ENCODE peak calls at places on chromosomes 2 and 18, in nine cellular contexts. T is mesendoderm, H is sigmoid colon, N is H7, G is cardiac muscle cell, B is neural progenitor cell, C is tibial artery, V is K562, R is AG04450. D is an unnamed sample.

GRCh38 chr18:49161627-49162026 is 210.9 kb upstream of the SMAD7 start:
- DNase-seq in H (no peak), V (no peak), G (peak), C (no peak), R (peak), N (no peak), B (no peak), T (no peak), D (no peak)

GRCh38 chr2:164867779-164868397 is 26.3 kb upstream of the COBLL1 start:
- DNase-seq in T (no peak), N (no peak), C (no peak), H (no peak), R (no peak), B (no peak), G (no peak), V (no peak), D (no peak)

GRCh38 chr2:108220942-108221541 is 18.7 kb upstream of the SULT1C3 start:
- DNase-seq in T (no peak), G (no peak), C (peak), V (no peak), B (no peak), H (no peak), R (no peak), N (no peak), D (peak)

GRCh38 chr2:47274054-47274779 is 119.1 kb upstream of the STPG4 start:
- DNase-seq in C (no peak), V (no peak), G (peak), T (no peak), H (no peak), N (no peak), R (peak), B (no peak), D (no peak)

GRCh38 chr2:70399046-70399445 is 97.2 kb upstream of the FAM136A start:
- DNase-seq in V (no peak), T (no peak), N (no peak), H (no peak), C (no peak), B (no peak), R (no peak), G (no peak), D (no peak)

GRCh38 chr2:136034629-136035028 is 49.2 kb upstream of the DARS1 start:
- DNase-seq in C (no peak), V (no peak), R (no peak), G (no peak), H (no peak), T (no peak), N (no peak), B (no peak), D (no peak)

GRCh38 chr2:43100883-43101662 is 125.3 kb downstream of the ZFP36L2 start:
- DNase-seq in C (peak), H (peak), N (peak), T (no peak), B (peak), G (peak), V (no peak), R (no peak), D (peak)

GRCh38 chr2:118913131-118913804 is 28.7 kb upstream of the MARCO start:
- DNase-seq in C (no peak), T (no peak), V (no peak), G (no peak), H (no peak), R (no peak), B (no peak), N (no peak), D (no peak)

GRCh38 chr2:102317715-102318114 is 6.4 kb downstream of the IL1RL1 start:
- DNase-seq in N (no peak), G (no peak), C (no peak), B (peak), R (no peak), H (no peak), T (no peak), V (no peak), D (no peak)

GRCh38 chr18:12317664-12318333 is 9.8 kb downstream of the TUBB6 start:
- DNase-seq in N (no peak), R (no peak), G (peak), V (no peak), H (no peak), T (no peak), B (no peak), C (no peak), D (no peak)

GRCh38 chr2:120613742-120614481 is 121.8 kb upstream of the GLI2 start:
- DNase-seq in C (no peak), G (peak), V (no peak), R (peak), N (no peak), T (no peak), H (no peak), B (no peak), D (no peak)

GRCh38 chr2:3778841-3779505 is 75.6 kb downstream of the DCDC2C start:
- DNase-seq in R (no peak), H (no peak), T (no peak), N (no peak), V (no peak), B (no peak), C (no peak), G (no peak), D (no peak)

GRCh38 chr18:24427484-24427883 is 1.0 kb downstream of the IMPACT start:
- DNase-seq in H (no peak), G (peak), T (peak), N (peak), V (no peak), C (no peak), B (peak), R (no peak), D (no peak)
- H3K4me3 ChIP-seq in H (peak), G (peak), T (peak), N (peak), V (peak), C (peak), B (peak), R (peak), D (no peak)

GRCh38 chr2:152696476-152696875 is 20.8 kb downstream of the PRPF40A start:
- DNase-seq in B (no peak), R (no peak), H (no peak), C (no peak), G (no peak), T (no peak), V (no peak), N (no peak), D (no peak)

GRCh38 chr2:152693033-152693432 is 24.2 kb downstream of the PRPF40A start:
- DNase-seq in R (no peak), H (no peak), C (no peak), G (no peak), V (no peak), N (no peak), T (no peak), B (no peak), D (no peak)

GRCh38 chr2:152695763-152696162 is 21.5 kb downstream of the PRPF40A start:
- DNase-seq in R (no peak), N (no peak), C (no peak), B (no peak), V (no peak), T (no peak), H (no peak), G (no peak), D (no peak)

GRCh38 chr2:152694161-152694661 is 23.1 kb downstream of the PRPF40A start:
- DNase-seq in V (no peak), G (peak), T (peak), B (no peak), N (no peak), R (no peak), H (no peak), C (no peak), D (no peak)
- H3K4me3 ChIP-seq in V (no peak), G (no peak), T (no peak), B (no peak), N (no peak), R (peak), H (peak), C (peak), D (peak)

GRCh38 chr18:24726727-24727539 is 266.5 kb downstream of the HRH4 start:
- DNase-seq in N (peak), H (peak), B (peak), C (peak), R (peak), G (peak), V (peak), T (peak), D (peak)
- H3K4me3 ChIP-seq in N (no peak), H (peak), B (no peak), C (peak), R (no peak), G (no peak), V (no peak), T (no peak), D (peak)

GRCh38 chr18:6022089-6022444 is 126.7 kb upstream of the TMEM200C start:
- DNase-seq in H (no peak), G (peak), N (no peak), V (no peak), C (no peak), R (no peak), T (no peak), B (no peak), D (no peak)

GRCh38 chr18:6021341-6022088 is 126.2 kb upstream of the TMEM200C start:
- DNase-seq in C (no peak), N (no peak), H (no peak), R (no peak), G (no peak), V (no peak), T (no peak), B (no peak), D (no peak)

GRCh38 chr18:6022840-6023239 is 127.5 kb upstream of the TMEM200C start:
- DNase-seq in N (peak), T (peak), H (no peak), B (peak), V (no peak), R (no peak), C (no peak), G (peak), D (no peak)

DNA sequence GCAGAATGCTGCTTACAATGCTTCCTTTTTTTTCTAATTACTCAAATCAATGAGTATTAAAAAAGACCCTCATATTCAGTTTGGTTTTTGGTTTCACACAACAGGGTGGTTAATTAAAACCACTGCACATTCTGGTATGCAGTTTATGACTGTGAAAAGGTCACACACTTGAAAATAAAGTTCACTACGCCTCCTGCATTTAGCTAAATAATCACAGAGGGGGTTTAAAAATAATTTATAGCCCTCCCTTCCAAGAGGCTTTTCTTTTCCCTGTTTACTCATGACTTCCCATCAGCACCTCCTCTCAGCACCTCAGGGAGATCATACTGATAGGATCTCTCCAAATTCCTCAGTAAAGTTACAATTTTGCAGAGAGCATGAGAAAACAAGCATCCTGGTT is 129.4 kb upstream of the TMEM200C start:
- DNase-seq in R (no peak), H (no peak), V (no peak), T (no peak), G (no peak), N (no peak), B (no peak), C (no peak), D (no peak)
- H3K4me3 ChIP-seq in R (no peak), H (no peak), V (no peak), T (no peak), G (no peak), N (no peak), B (no peak), C (no peak), D (no peak)

DNA sequence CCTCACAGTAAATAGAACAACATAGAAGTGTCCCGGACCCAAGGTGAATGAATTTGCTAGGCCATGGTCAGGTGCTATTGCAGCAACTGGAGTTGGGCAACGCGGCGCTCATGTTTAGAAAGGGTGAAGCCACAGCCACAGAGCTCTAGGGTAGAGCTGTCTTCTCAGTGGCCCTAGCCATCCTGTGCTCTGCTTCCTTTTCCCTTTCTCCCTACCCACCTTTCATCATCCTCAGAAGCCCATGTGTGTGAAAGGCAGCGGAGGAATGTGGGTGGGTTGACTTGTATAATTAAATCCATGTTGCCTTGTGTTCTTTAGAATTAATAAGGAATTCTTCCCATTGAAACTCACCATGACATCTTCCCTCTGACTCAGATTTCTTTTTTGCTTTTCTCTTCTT is 336.7 kb downstream of the OSR1 start:
- DNase-seq in G (peak), V (no peak), R (peak), B (no peak), N (no peak), T (no peak), C (no peak), H (no peak), D (no peak)
- H3K4me3 ChIP-seq in G (no peak), V (no peak), R (no peak), B (no peak), N (no peak), T (no peak), C (no peak), H (no peak), D (no peak)

GRCh38 chr2:158742536-158742935 is 52.6 kb upstream of the DAPL1 start:
- DNase-seq in V (no peak), R (no peak), H (no peak), C (no peak), N (no peak), B (peak), T (no peak), G (no peak), D (no peak)
- H3K4me3 ChIP-seq in V (no peak), R (no peak), H (no peak), C (no peak), N (no peak), B (no peak), T (no peak), G (no peak), D (no peak)

D was measured in heart left ventricle.